ENCODE peak calls at places on chromosomes 2 and 18, in six cellular contexts. F is activated CD4-positive, alpha-beta T cell treated with anti-CD3 and anti-CD28 coated beads, Interleukin-2, amount 50 U/mL, for 1 hour; M is lung microvascular endothelial cell; T is NCI-H82; H is activated effector memory CD4-positive, alpha-beta T cell treated with anti-CD3 and anti-CD28 coated beads, Interleukin-2, amount 50 U/mL, for 16 hours; R is HCEC 1CT. G is an unnamed sample.

GRCh38 chr2:137254081-137254480 is 488.7 kb downstream of the THSD7B start:
- DNase-seq in T (no peak), F (no peak), H (no peak), M (no peak), R (no peak), G (no peak)

GRCh38 chr2:199261221-199261620 is 196.5 kb downstream of the SATB2 start:
- DNase-seq in H (no peak), F (no peak), T (no peak), M (peak; percentile 80), R (peak; percentile 76), G (peak; percentile 31)

GRCh38 chr2:181790716-181791649 is 100.5 kb upstream of the ITPRID2 start:
- DNase-seq in H (no peak), M (peak; percentile 99), R (peak; percentile 99), F (no peak), T (no peak), G (peak; percentile 96)

GRCh38 chr2:230814616-230815015 is 50.1 kb upstream of the ITM2C start:
- DNase-seq in M (peak; percentile 42), T (peak; percentile 17), R (peak; percentile 20), F (no peak), H (no peak), G (peak; percentile 24)

GRCh38 chr18:27723168-27723567 is 453.8 kb downstream of the CDH2 start:
- DNase-seq in M (no peak), H (no peak), F (no peak), T (no peak), R (no peak), G (peak; percentile 64)

GRCh38 chr2:174997110-174997509 is 8.1 kb downstream of the CHN1 start:
- DNase-seq in M (peak; percentile 61), R (no peak), T (no peak), H (no peak), F (no peak), G (no peak)

GRCh38 chr2:30266051-30266621 is 34.8 kb downstream of the LBH start:
- DNase-seq in T (no peak), F (peak; percentile 61), R (no peak), M (peak; percentile 15), H (peak; percentile 84), G (peak; percentile 36)

GRCh38 chr2:208265371-208265806 is 666 bp upstream of the PIKFYVE start:
- DNase-seq in R (peak; percentile 41), F (peak; percentile 37), M (peak; percentile 63), H (peak; percentile 77), T (peak; percentile 61), G (peak; percentile 29)